ENCODE peak calls at places on chromosomes 11 and 22, in ten cellular contexts. Q is mesenchymal stem cell; M is T-helper 1 cell; Y is GM19239; E is midbrain; N is amniotic stem cell; P is T-cell; T is activated naive CD4-positive, alpha-beta T cell; F is left colon; I is stomach. C is an unnamed sample.

GRCh38 chr11:67674442-67674871 is at the start of gene ALDH3B2:
- DNase-seq in Q (no peak), M (no peak), Y (no peak), E (no peak), N (no peak), P (no peak), T (no peak), F (peak; percentile 81), I (peak; percentile 88), C (peak; percentile 87)

GRCh38 chr11:2768471-2769408 is 68.9 kb upstream of the KCNQ1OT1 start:
- DNase-seq in Q (peak; percentile 89), M (peak; percentile 3), Y (no peak), E (no peak), N (peak; percentile 56), P (no peak), T (no peak), F (no peak), I (peak; percentile 17), C (no peak)

GRCh38 chr11:8102296-8102915 is 21.4 kb downstream of the TUB start:
- DNase-seq in Q (no peak), M (no peak), Y (no peak), E (no peak), N (no peak), P (no peak), T (no peak), F (no peak), I (peak; percentile 9), C (no peak)

GRCh38 chr11:90737328-90738050 is 514.6 kb upstream of the CHORDC1 start:
- DNase-seq in Q (no peak), M (no peak), Y (no peak), E (no peak), N (no peak), P (no peak), T (no peak), F (no peak), I (no peak), C (no peak)

GRCh38 chr11:77036398-77036797 is 2.2 kb downstream of the B3GNT6 start:
- DNase-seq in Q (no peak), M (no peak), Y (no peak), E (no peak), N (no peak), P (no peak), T (no peak), F (no peak), I (no peak), C (no peak)

GRCh38 chr11:8652140-8652539 is 30.3 kb downstream of the TRIM66 start:
- DNase-seq in Q (peak; percentile 89), M (no peak), Y (no peak), E (no peak), N (peak; percentile 81), P (no peak), T (no peak), F (no peak), I (no peak), C (peak; percentile 68)

GRCh38 chr11:131904756-131905155 is 534.3 kb downstream of the NTM start:
- DNase-seq in Q (no peak), M (no peak), Y (no peak), E (no peak), N (no peak), P (no peak), T (no peak), F (no peak), I (no peak), C (no peak)

GRCh38 chr11:64343740-64344133 is 3.7 kb downstream of the CCDC88B start:
- DNase-seq in Q (no peak), M (no peak), Y (no peak), E (no peak), N (no peak), P (no peak), T (no peak), F (no peak), I (peak; percentile 44), C (no peak)

GRCh38 chr11:78251083-78251699 is 62.5 kb downstream of the USP35 start:
- DNase-seq in Q (no peak), M (no peak), Y (no peak), E (no peak), N (no peak), P (no peak), T (no peak), F (no peak), I (no peak), C (no peak)

GRCh38 chr22:19765477-19766234 is 5.1 kb downstream of the TBX1 start:
- DNase-seq in Q (peak; percentile 38), M (no peak), Y (no peak), E (no peak), N (no peak), P (no peak), T (no peak), F (no peak), I (no peak), C (no peak)

C was measured in epithelial cell of prostate.